ENCODE peak calls at places on chromosomes 16 and 17, in five cellular contexts. One of them, this sample, is unnamed. For H3K4me1 and H3K9me3, the result is how much of the 10 kb centered on the place peaks cover.

GRCh38 chr17:2792541-2793169 is 3.6 kb upstream of the RAP1GAP2 start:
- DNase-seq in colonic mucosa: no peak
- DNase-seq in psoas muscle: no peak
- DNase-seq in pancreas: no peak
- DNase-seq in right atrium auricular region: no peak
- DNase-seq in this sample: no peak

GRCh38 chr17:82963104-82963950 is 116.1 kb upstream of the METRNL start:
- DNase-seq in psoas muscle: peak
- DNase-seq in colonic mucosa: peak
- DNase-seq in right atrium auricular region: peak
- DNase-seq in pancreas: no peak
- DNase-seq in this sample: peak

GRCh38 chr16:27769561-27770222 is 219.7 kb downstream of the KATNIP start:
- DNase-seq in right atrium auricular region: no peak
- DNase-seq in pancreas: no peak
- DNase-seq in psoas muscle: no peak
- DNase-seq in colonic mucosa: no peak
- DNase-seq in this sample: no peak

GRCh38 chr16:66175058-66175457 is 191.4 kb upstream of the CDH5 start:
- DNase-seq in pancreas: no peak
- DNase-seq in colonic mucosa: no peak
- DNase-seq in right atrium auricular region: peak
- DNase-seq in psoas muscle: no peak
- DNase-seq in this sample: no peak

GRCh38 chr17:9408381-9408780 is 167.2 kb downstream of the STX8 start:
- DNase-seq in pancreas: no peak
- DNase-seq in right atrium auricular region: no peak
- DNase-seq in colonic mucosa: no peak
- DNase-seq in psoas muscle: no peak
- DNase-seq in this sample: no peak

GRCh38 chr16:85167589-85168537 is 55.6 kb upstream of the CIBAR2 start:
- DNase-seq in colonic mucosa: no peak
- DNase-seq in pancreas: no peak
- DNase-seq in right atrium auricular region: no peak
- DNase-seq in psoas muscle: no peak
- DNase-seq in this sample: no peak

GRCh38 chr17:1490643-1491405 is 1.7 kb downstream of the MYO1C start:
- DNase-seq in right atrium auricular region: peak
- DNase-seq in colonic mucosa: peak
- DNase-seq in psoas muscle: peak
- DNase-seq in pancreas: peak
- DNase-seq in this sample: peak

GRCh38 chr17:6286239-6286638 is 148.7 kb downstream of the AIPL1 start:
- DNase-seq in pancreas: no peak
- DNase-seq in right atrium auricular region: no peak
- DNase-seq in psoas muscle: no peak
- DNase-seq in colonic mucosa: no peak
- DNase-seq in this sample: no peak

GRCh38 chr17:18004901-18005305 is 32.2 kb downstream of the DRC3 start:
- DNase-seq in right atrium auricular region: no peak
- DNase-seq in pancreas: no peak
- DNase-seq in psoas muscle: peak
- DNase-seq in colonic mucosa: no peak
- DNase-seq in this sample: peak

GRCh38 chr16:2022723-2023097 is 3.1 kb downstream of the NPW start:
- DNase-seq in psoas muscle: no peak
- DNase-seq in colonic mucosa: no peak
- DNase-seq in pancreas: peak
- DNase-seq in right atrium auricular region: no peak
- DNase-seq in this sample: no peak

GRCh38 chr17:8362651-8363332 is 13.7 kb downstream of the KRABD2 start:
- DNase-seq in colonic mucosa: no peak
- DNase-seq in pancreas: no peak
- DNase-seq in right atrium auricular region: no peak
- DNase-seq in psoas muscle: no peak
- DNase-seq in this sample: no peak

GRCh38 chr16:72094266-72094610 is 591 bp downstream of the DHX38 start:
- DNase-seq in colonic mucosa: peak
- DNase-seq in psoas muscle: no peak
- DNase-seq in right atrium auricular region: no peak
- DNase-seq in pancreas: no peak
- DNase-seq in this sample: no peak

GRCh38 chr16:21964353-21964752 is 11.2 kb downstream of the UQCRC2 start:
- DNase-seq in psoas muscle: no peak
- DNase-seq in right atrium auricular region: no peak
- DNase-seq in pancreas: no peak
- DNase-seq in colonic mucosa: no peak
- DNase-seq in this sample: no peak

GRCh38 chr17:37530420-37530819 is 40.7 kb downstream of the DUSP14 start:
- DNase-seq in psoas muscle: no peak
- DNase-seq in pancreas: no peak
- DNase-seq in right atrium auricular region: no peak
- DNase-seq in colonic mucosa: no peak
- DNase-seq in this sample: no peak

GRCh38 chr16:78258651-78259050 is 159.2 kb downstream of the WWOX start:
- DNase-seq in colonic mucosa: no peak
- DNase-seq in pancreas: no peak
- DNase-seq in right atrium auricular region: no peak
- DNase-seq in psoas muscle: no peak
- DNase-seq in this sample: no peak

GRCh38 chr16:83689385-83689831 is 118.4 kb upstream of the HSBP1 start:
- DNase-seq in pancreas: no peak
- DNase-seq in right atrium auricular region: no peak
- DNase-seq in colonic mucosa: no peak
- DNase-seq in psoas muscle: no peak
- DNase-seq in this sample: peak

GRCh38 chr16:10355589-10355988 is 30.3 kb upstream of the ATF7IP2 start:
- DNase-seq in pancreas: no peak
- DNase-seq in right atrium auricular region: no peak
- DNase-seq in colonic mucosa: no peak
- DNase-seq in psoas muscle: no peak
- DNase-seq in this sample: no peak

GRCh38 chr16:22664132-22664531 is 149.8 kb upstream of the HS3ST2 start:
- DNase-seq in colonic mucosa: no peak
- DNase-seq in psoas muscle: no peak
- DNase-seq in right atrium auricular region: peak
- DNase-seq in pancreas: no peak
- DNase-seq in this sample: no peak

GRCh38 chr16:86042996-86043725 is 144.2 kb downstream of the IRF8 start:
- DNase-seq in right atrium auricular region: no peak
- DNase-seq in pancreas: no peak
- DNase-seq in psoas muscle: no peak
- DNase-seq in colonic mucosa: no peak
- DNase-seq in this sample: no peak

GRCh38 chr17:37488009-37488604 is 1.6 kb upstream of the DUSP14 start:
- DNase-seq in psoas muscle: no peak
- DNase-seq in colonic mucosa: no peak
- DNase-seq in pancreas: no peak
- DNase-seq in right atrium auricular region: no peak
- DNase-seq in this sample: no peak

GRCh38 chr17:41403409-41404023 is 6.1 kb upstream of the KRT31 start:
- DNase-seq in psoas muscle: no peak
- DNase-seq in pancreas: no peak
- DNase-seq in right atrium auricular region: no peak
- DNase-seq in colonic mucosa: no peak
- DNase-seq in this sample: no peak
- H3K27ac ChIP-seq in psoas muscle: no peak
- H3K27ac ChIP-seq in pancreas: no peak
- H3K27ac ChIP-seq in right atrium auricular region: no peak
- H3K27ac ChIP-seq in colonic mucosa: no peak
- H3K27ac ChIP-seq in this sample: no peak

GRCh38 chr16:87418644-87419043 is 26.5 kb downstream of the MAP1LC3B start:
- DNase-seq in colonic mucosa: peak
- DNase-seq in pancreas: no peak
- DNase-seq in psoas muscle: no peak
- DNase-seq in right atrium auricular region: no peak
- DNase-seq in this sample: no peak
- H3K4me1 ChIP-seq in colonic mucosa: under half
- H3K4me1 ChIP-seq in pancreas: under half
- H3K4me1 ChIP-seq in psoas muscle: under half
- H3K4me1 ChIP-seq in right atrium auricular region: under half
- H3K4me1 ChIP-seq in this sample: under half

DNA sequence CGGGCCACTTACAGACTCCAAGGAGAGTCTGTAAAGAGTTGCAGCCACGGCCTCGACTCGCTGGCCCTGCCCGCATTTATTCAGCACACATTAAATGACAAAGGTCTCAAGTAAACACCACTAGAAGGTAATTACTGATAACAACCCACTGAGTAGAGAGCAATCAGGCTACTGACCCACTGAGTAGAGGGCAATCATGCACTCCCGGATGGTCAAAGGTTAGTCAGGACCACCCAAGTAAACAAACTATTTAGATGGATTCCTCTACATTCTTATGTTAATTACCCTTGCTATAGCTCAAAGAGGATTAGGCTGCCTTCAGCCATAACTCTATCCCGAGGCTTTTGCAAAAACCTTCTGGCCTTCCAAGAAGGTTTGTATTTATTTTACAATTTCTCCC is 30.7 kb upstream of the ZNF267 start:
- DNase-seq in colonic mucosa: no peak
- DNase-seq in pancreas: no peak
- DNase-seq in right atrium auricular region: no peak
- DNase-seq in psoas muscle: no peak
- DNase-seq in this sample: no peak
- H3K9me3 ChIP-seq in colonic mucosa: under half
- H3K9me3 ChIP-seq in pancreas: under half
- H3K9me3 ChIP-seq in right atrium auricular region: under half
- H3K9me3 ChIP-seq in psoas muscle: under half
- H3K9me3 ChIP-seq in this sample: under half

GRCh38 chr17:75774988-75775668 is 9.5 kb upstream of the UNK start:
- DNase-seq in colonic mucosa: no peak
- DNase-seq in psoas muscle: no peak
- DNase-seq in pancreas: no peak
- DNase-seq in right atrium auricular region: no peak
- DNase-seq in this sample: no peak
- H3K27ac ChIP-seq in colonic mucosa: no peak
- H3K27ac ChIP-seq in psoas muscle: peak
- H3K27ac ChIP-seq in pancreas: no peak
- H3K27ac ChIP-seq in right atrium auricular region: peak
- H3K27ac ChIP-seq in this sample: peak